ENCODE peak calls at places on chromosomes 3 and 15, in six cellular contexts. O is AG04450; S is tibial artery; V is right lobe of liver; H is uterus; Z is CD4-positive, CD25-positive, alpha-beta regulatory T cell. M is an unnamed sample.

GRCh38 chr15:91118796-91119590 is 18.9 kb downstream of the SV2B start:
- DNase-seq in Z (no peak), H (no peak), V (no peak), O (no peak), S (no peak), M (no peak)

GRCh38 chr3:56917337-56917697 is 115.6 kb upstream of the ARHGEF3 start:
- DNase-seq in V (no peak), O (no peak), Z (no peak), H (no peak), S (no peak), M (no peak)

GRCh38 chr3:184314700-184315505 is 497 bp downstream of the EIF4G1 start:
- DNase-seq in V (peak), Z (peak), O (no peak), S (peak), H (peak), M (no peak)

GRCh38 chr3:112619295-112619694 is 21.6 kb downstream of the CCDC80 start:
- DNase-seq in H (no peak), V (no peak), Z (no peak), O (no peak), S (no peak), M (no peak)

GRCh38 chr3:50319872-50320625 is 2.5 kb downstream of the HYAL2 start:
- DNase-seq in Z (no peak), O (no peak), V (no peak), H (peak), S (no peak), M (no peak)

GRCh38 chr3:55629432-55629831 is 142.3 kb upstream of the WNT5A start:
- DNase-seq in O (no peak), S (no peak), Z (no peak), H (no peak), V (peak), M (no peak)

GRCh38 chr3:43968465-43968864 is 273.2 kb upstream of the TOPAZ1 start:
- DNase-seq in O (no peak), V (no peak), S (no peak), H (no peak), Z (no peak), M (no peak)

GRCh38 chr3:38039101-38039898 is at the start of gene DLEC1:
- DNase-seq in H (peak), Z (peak), V (peak), S (peak), O (no peak), M (no peak)

GRCh38 chr3:59774613-59775012 is 724.8 kb upstream of the CFAP20DC start:
- DNase-seq in Z (no peak), S (no peak), V (no peak), O (peak), H (no peak), M (no peak)

GRCh38 chr3:16885948-16886683 is 1.4 kb downstream of the PLCL2 start:
- DNase-seq in S (no peak), Z (no peak), V (no peak), H (no peak), O (no peak), M (no peak)

GRCh38 chr3:45137656-45138181 is 8.5 kb downstream of the CDCP1 start:
- DNase-seq in V (no peak), S (no peak), Z (no peak), H (no peak), O (no peak), M (no peak)

GRCh38 chr3:11060500-11061251 is 68.1 kb downstream of the SLC6A1 start:
- DNase-seq in O (peak), Z (no peak), V (peak), S (peak), H (peak), M (no peak)

GRCh38 chr3:23960649-23961048 is 15.6 kb downstream of the NR1D2 start:
- DNase-seq in S (no peak), H (no peak), O (no peak), Z (no peak), V (no peak), M (no peak)

GRCh38 chr3:56758539-56758981 is 43.2 kb downstream of the ARHGEF3 start:
- DNase-seq in S (peak), O (peak), V (no peak), Z (no peak), H (peak), M (no peak)

GRCh38 chr3:155131104-155131503 is 51.0 kb downstream of the MME start:
- DNase-seq in Z (no peak), O (peak), V (no peak), S (no peak), H (no peak), M (no peak)

GRCh38 chr15:50496692-50497091 is 49.8 kb downstream of the USP50 start:
- DNase-seq in Z (no peak), V (no peak), S (no peak), O (no peak), H (no peak), M (no peak)

GRCh38 chr3:37956353-37957184 is 34.0 kb upstream of the VILL start:
- DNase-seq in O (no peak), Z (no peak), V (no peak), H (no peak), S (no peak), M (no peak)

GRCh38 chr3:62100233-62100989 is 272.9 kb downstream of the FEZF2 start:
- DNase-seq in Z (no peak), O (no peak), S (no peak), H (no peak), V (no peak), M (no peak)
- H3K27ac ChIP-seq in Z (no peak), O (no peak), S (peak), H (peak), V (no peak), M (no peak)

GRCh38 chr15:57033715-57034439 is 115.4 kb downstream of the TCF12 start:
- DNase-seq in V (no peak), O (no peak), H (no peak), S (no peak), Z (no peak), M (no peak)
- H3K27ac ChIP-seq in V (no peak), O (no peak), H (no peak), S (no peak), Z (no peak), M (peak)

DNA sequence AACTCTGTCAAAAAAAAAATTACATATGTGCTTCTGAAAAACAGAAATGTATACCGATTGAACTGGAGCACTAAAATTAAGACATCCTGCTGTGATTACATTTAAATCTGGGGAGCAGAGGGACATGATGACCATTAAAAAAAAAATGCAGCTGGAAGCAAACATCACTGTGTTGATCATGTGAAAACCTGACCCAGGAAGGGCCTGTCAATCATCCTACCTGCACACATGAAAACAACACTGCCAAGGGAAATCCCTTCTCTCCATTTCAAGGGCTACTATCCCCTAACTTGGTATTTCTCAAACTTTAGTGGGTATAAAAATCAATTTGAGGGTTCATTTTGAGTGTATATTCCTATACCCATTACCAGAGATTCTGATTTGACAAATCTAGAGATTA is 719.9 kb upstream of the CBLB start:
- DNase-seq in H (no peak), S (no peak), O (no peak), Z (no peak), V (no peak), M (no peak)
- H3K27ac ChIP-seq in H (no peak), S (no peak), O (no peak), Z (no peak), V (no peak), M (no peak)

GRCh38 chr3:141311170-141311495 is 57.2 kb upstream of the ZBTB38 start:
- DNase-seq in V (no peak), S (no peak), Z (no peak), H (no peak), O (no peak), M (no peak)
- H3K27ac ChIP-seq in V (peak), S (peak), Z (peak), H (peak), O (peak), M (peak)

GRCh38 chr3:15007681-15008141 is 57.4 kb downstream of the MRPS25 start:
- DNase-seq in Z (no peak), S (no peak), V (no peak), O (peak), H (no peak), M (no peak)

GRCh38 chr3:15009156-15009555 is 56.0 kb downstream of the MRPS25 start:
- DNase-seq in V (no peak), O (no peak), H (no peak), Z (no peak), S (no peak), M (no peak)

GRCh38 chr3:15011174-15011573 is 53.9 kb downstream of the MRPS25 start:
- DNase-seq in Z (no peak), H (no peak), S (no peak), V (no peak), O (no peak), M (no peak)

GRCh38 chr3:15014606-15015328 is 50.3 kb downstream of the MRPS25 start:
- DNase-seq in H (no peak), V (no peak), Z (no peak), S (no peak), O (no peak), M (no peak)

GRCh38 chr3:15010664-15011063 is 54.5 kb downstream of the MRPS25 start:
- DNase-seq in H (no peak), S (no peak), Z (no peak), O (no peak), V (no peak), M (no peak)
- H3K27ac ChIP-seq in H (no peak), S (no peak), Z (no peak), O (no peak), V (no peak), M (no peak)